ENCODE peak calls at places on chromosomes 16 and 17, in six cellular contexts. One of them, this sample, is unnamed.

GRCh38 chr16:87924937-87925670 is 11.2 kb downstream of the CA5A start:
- DNase-seq in adrenal gland: no peak
- DNase-seq in gastrocnemius medialis: peak; percentile 38
- DNase-seq in Peyer's patch: no peak
- DNase-seq in transverse colon: no peak
- DNase-seq in heart left ventricle: no peak
- DNase-seq in this sample: no peak

GRCh38 chr16:66425651-66426050 is 1.4 kb upstream of the BEAN1 start:
- DNase-seq in adrenal gland: no peak
- DNase-seq in gastrocnemius medialis: no peak
- DNase-seq in Peyer's patch: peak; percentile 25
- DNase-seq in transverse colon: no peak
- DNase-seq in heart left ventricle: no peak
- DNase-seq in this sample: no peak

GRCh38 chr17:5832886-5833285 is 237.3 kb upstream of the WSCD1 start:
- DNase-seq in adrenal gland: no peak
- DNase-seq in gastrocnemius medialis: no peak
- DNase-seq in Peyer's patch: no peak
- DNase-seq in transverse colon: no peak
- DNase-seq in heart left ventricle: no peak
- DNase-seq in this sample: peak; percentile 15

GRCh38 chr17:6104956-6105355 is 34.8 kb downstream of the WSCD1 start:
- DNase-seq in adrenal gland: no peak
- DNase-seq in gastrocnemius medialis: no peak
- DNase-seq in Peyer's patch: peak; percentile 82
- DNase-seq in transverse colon: peak; percentile 72
- DNase-seq in heart left ventricle: no peak
- DNase-seq in this sample: no peak

GRCh38 chr16:65888201-65888600 is 478.3 kb upstream of the CDH5 start:
- DNase-seq in adrenal gland: no peak
- DNase-seq in gastrocnemius medialis: no peak
- DNase-seq in Peyer's patch: no peak
- DNase-seq in transverse colon: no peak
- DNase-seq in heart left ventricle: no peak
- DNase-seq in this sample: no peak

GRCh38 chr16:2842340-2843000 is 12.4 kb downstream of the ZG16B start:
- DNase-seq in adrenal gland: peak; percentile 67
- DNase-seq in gastrocnemius medialis: no peak
- DNase-seq in Peyer's patch: peak; percentile 71
- DNase-seq in transverse colon: peak; percentile 52
- DNase-seq in heart left ventricle: peak; percentile 57
- DNase-seq in this sample: no peak

GRCh38 chr17:73571524-73572130 is 72.6 kb downstream of the SDK2 start:
- DNase-seq in adrenal gland: no peak
- DNase-seq in gastrocnemius medialis: no peak
- DNase-seq in Peyer's patch: no peak
- DNase-seq in transverse colon: no peak
- DNase-seq in heart left ventricle: no peak
- DNase-seq in this sample: no peak

GRCh38 chr17:40460585-40460975 is 17.3 kb downstream of the IGFBP4 start:
- DNase-seq in adrenal gland: no peak
- DNase-seq in gastrocnemius medialis: no peak
- DNase-seq in Peyer's patch: no peak
- DNase-seq in transverse colon: no peak
- DNase-seq in heart left ventricle: no peak
- DNase-seq in this sample: no peak

GRCh38 chr17:82343560-82343959 is 10.0 kb upstream of the SECTM1 start:
- DNase-seq in adrenal gland: no peak
- DNase-seq in gastrocnemius medialis: no peak
- DNase-seq in Peyer's patch: no peak
- DNase-seq in transverse colon: no peak
- DNase-seq in heart left ventricle: no peak
- DNase-seq in this sample: no peak

GRCh38 chr16:75591001-75591852 is 25.0 kb downstream of the GABARAPL2 start:
- DNase-seq in adrenal gland: no peak
- DNase-seq in gastrocnemius medialis: peak; percentile 7
- DNase-seq in Peyer's patch: no peak
- DNase-seq in transverse colon: peak; percentile 31
- DNase-seq in heart left ventricle: peak; percentile 81
- DNase-seq in this sample: no peak

GRCh38 chr17:18143044-18143936 is 34.7 kb downstream of the MYO15A start:
- DNase-seq in adrenal gland: no peak
- DNase-seq in gastrocnemius medialis: no peak
- DNase-seq in Peyer's patch: no peak
- DNase-seq in transverse colon: no peak
- DNase-seq in heart left ventricle: no peak
- DNase-seq in this sample: no peak

GRCh38 chr17:72097144-72097543 is 23.7 kb upstream of the SOX9 start:
- DNase-seq in adrenal gland: no peak
- DNase-seq in gastrocnemius medialis: no peak
- DNase-seq in Peyer's patch: no peak
- DNase-seq in transverse colon: no peak
- DNase-seq in heart left ventricle: no peak
- DNase-seq in this sample: peak; percentile 66

GRCh38 chr17:80101946-80102706 is 745 bp downstream of the GAA start:
- DNase-seq in adrenal gland: no peak
- DNase-seq in gastrocnemius medialis: no peak
- DNase-seq in Peyer's patch: peak; percentile 51
- DNase-seq in transverse colon: no peak
- DNase-seq in heart left ventricle: no peak
- DNase-seq in this sample: no peak

GRCh38 chr17:63279498-63280230 is 166.4 kb downstream of the CYB561 start:
- DNase-seq in adrenal gland: no peak
- DNase-seq in gastrocnemius medialis: no peak
- DNase-seq in Peyer's patch: no peak
- DNase-seq in transverse colon: no peak
- DNase-seq in heart left ventricle: no peak
- DNase-seq in this sample: no peak

GRCh38 chr16:30762991-30763725 is 1.0 kb downstream of the RNF40 start:
- DNase-seq in adrenal gland: no peak
- DNase-seq in gastrocnemius medialis: no peak
- DNase-seq in Peyer's patch: no peak
- DNase-seq in transverse colon: no peak
- DNase-seq in heart left ventricle: no peak
- DNase-seq in this sample: no peak

GRCh38 chr16:30760160-30760559 is 1.7 kb downstream of the CFAP119 start:
- DNase-seq in adrenal gland: no peak
- DNase-seq in gastrocnemius medialis: no peak
- DNase-seq in Peyer's patch: no peak
- DNase-seq in transverse colon: no peak
- DNase-seq in heart left ventricle: no peak
- DNase-seq in this sample: no peak

GRCh38 chr16:30760577-30761426 is 1.1 kb downstream of the CFAP119 start:
- DNase-seq in adrenal gland: no peak
- DNase-seq in gastrocnemius medialis: no peak
- DNase-seq in Peyer's patch: no peak
- DNase-seq in transverse colon: no peak
- DNase-seq in heart left ventricle: no peak
- DNase-seq in this sample: no peak

GRCh38 chr16:30761928-30762902 is at the start of the genes CFAP119 and RNF40:
- DNase-seq in adrenal gland: peak; percentile 98
- DNase-seq in gastrocnemius medialis: peak; percentile 96
- DNase-seq in Peyer's patch: peak; percentile 98
- DNase-seq in transverse colon: peak; percentile 96
- DNase-seq in heart left ventricle: peak; percentile 97
- DNase-seq in this sample: peak; percentile 99

DNA sequence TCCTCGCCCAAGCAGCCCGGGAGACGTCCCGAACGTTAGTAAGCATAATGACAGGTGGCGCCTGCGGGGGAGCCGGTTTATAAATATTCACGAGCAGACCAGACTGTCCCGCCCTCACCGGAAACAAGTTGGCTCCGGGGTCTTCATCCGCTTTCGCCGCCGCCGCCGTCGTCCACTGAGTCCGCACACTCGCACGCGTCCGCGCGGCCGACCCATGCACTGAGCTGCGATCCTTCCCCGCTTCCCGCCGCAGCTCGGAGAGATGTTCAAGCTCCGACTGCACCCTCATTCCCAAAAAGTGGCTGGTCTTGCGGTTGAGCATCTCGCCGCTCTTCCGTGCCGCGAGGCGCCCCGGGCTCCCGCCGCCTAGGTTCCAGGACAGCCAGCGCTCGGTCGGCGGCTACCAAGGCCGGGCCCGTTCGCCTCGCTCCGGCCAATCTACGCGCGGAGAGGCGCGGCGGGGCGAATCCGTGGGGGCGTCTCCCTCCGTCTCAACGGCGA is 385 bp downstream of the CFAP119 start:
- DNase-seq in adrenal gland: no peak
- DNase-seq in gastrocnemius medialis: no peak
- DNase-seq in Peyer's patch: peak; percentile 70
- DNase-seq in transverse colon: peak; percentile 43
- DNase-seq in heart left ventricle: no peak
- DNase-seq in this sample: no peak
- TF ChIP-seq POLR2A in adrenal gland: peak; percentile 32
- TF ChIP-seq POLR2A in gastrocnemius medialis: no peak
- TF ChIP-seq POLR2A in Peyer's patch: no peak
- TF ChIP-seq POLR2A in transverse colon: no peak
- TF ChIP-seq POLR2A in heart left ventricle: no peak
- TF ChIP-seq POLR2A in this sample: no peak

DNA sequence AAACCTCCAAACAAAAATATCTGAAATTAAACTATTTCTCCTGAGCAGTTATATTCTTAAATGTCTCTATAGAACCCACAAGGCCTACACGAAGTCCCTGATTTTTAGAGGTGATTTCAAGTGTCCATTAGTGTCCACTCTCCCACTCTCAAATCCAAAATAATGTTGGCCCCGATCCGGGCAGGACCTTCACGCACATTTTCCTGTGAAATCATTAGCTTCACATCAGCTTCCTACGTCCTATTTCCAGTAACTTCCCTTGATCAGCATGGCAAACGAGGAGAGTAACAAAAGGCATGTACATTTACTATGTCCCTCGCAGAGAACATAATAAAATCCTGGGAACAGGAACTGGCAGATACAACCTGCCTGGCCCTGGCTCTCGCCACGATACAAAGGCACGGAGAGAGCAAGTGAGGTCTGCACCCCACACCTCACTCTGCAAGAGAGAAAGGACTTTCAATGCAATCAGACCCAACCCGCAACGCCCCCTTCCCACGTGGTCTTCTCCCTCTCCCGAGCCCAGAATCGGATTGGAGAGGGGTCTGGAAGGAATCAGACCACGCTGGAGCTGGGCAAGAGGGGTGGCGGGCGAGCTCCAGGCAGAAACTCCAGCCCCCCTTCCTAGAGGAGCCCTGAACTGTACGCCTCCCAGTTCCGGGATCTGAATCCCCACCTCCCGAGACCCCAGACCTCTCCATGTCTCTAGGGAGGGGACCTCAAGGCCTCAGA is 17.5 kb upstream of the C17orf78 start:
- DNase-seq in adrenal gland: peak; percentile 73
- DNase-seq in gastrocnemius medialis: peak; percentile 30
- DNase-seq in Peyer's patch: peak; percentile 64
- DNase-seq in transverse colon: peak; percentile 57
- DNase-seq in heart left ventricle: peak; percentile 43
- DNase-seq in this sample: peak; percentile 53
- TF ChIP-seq POLR2A in adrenal gland: no peak
- TF ChIP-seq POLR2A in gastrocnemius medialis: no peak
- TF ChIP-seq POLR2A in Peyer's patch: no peak
- TF ChIP-seq POLR2A in transverse colon: no peak
- TF ChIP-seq POLR2A in heart left ventricle: no peak
- TF ChIP-seq POLR2A in this sample: peak; percentile 9

GRCh38 chr17:65122836-65123756 is 14.1 kb upstream of the RGS9 start:
- DNase-seq in adrenal gland: peak; percentile 89
- DNase-seq in gastrocnemius medialis: peak; percentile 62
- DNase-seq in Peyer's patch: peak; percentile 92
- DNase-seq in transverse colon: peak; percentile 87
- DNase-seq in heart left ventricle: peak; percentile 89
- DNase-seq in this sample: peak; percentile 89
- TF ChIP-seq POLR2A in adrenal gland: peak; percentile 69
- TF ChIP-seq POLR2A in gastrocnemius medialis: no peak
- TF ChIP-seq POLR2A in Peyer's patch: peak; percentile 51
- TF ChIP-seq POLR2A in transverse colon: peak; percentile 71
- TF ChIP-seq POLR2A in heart left ventricle: peak; percentile 25
- TF ChIP-seq POLR2A in this sample: peak; percentile 49

DNA sequence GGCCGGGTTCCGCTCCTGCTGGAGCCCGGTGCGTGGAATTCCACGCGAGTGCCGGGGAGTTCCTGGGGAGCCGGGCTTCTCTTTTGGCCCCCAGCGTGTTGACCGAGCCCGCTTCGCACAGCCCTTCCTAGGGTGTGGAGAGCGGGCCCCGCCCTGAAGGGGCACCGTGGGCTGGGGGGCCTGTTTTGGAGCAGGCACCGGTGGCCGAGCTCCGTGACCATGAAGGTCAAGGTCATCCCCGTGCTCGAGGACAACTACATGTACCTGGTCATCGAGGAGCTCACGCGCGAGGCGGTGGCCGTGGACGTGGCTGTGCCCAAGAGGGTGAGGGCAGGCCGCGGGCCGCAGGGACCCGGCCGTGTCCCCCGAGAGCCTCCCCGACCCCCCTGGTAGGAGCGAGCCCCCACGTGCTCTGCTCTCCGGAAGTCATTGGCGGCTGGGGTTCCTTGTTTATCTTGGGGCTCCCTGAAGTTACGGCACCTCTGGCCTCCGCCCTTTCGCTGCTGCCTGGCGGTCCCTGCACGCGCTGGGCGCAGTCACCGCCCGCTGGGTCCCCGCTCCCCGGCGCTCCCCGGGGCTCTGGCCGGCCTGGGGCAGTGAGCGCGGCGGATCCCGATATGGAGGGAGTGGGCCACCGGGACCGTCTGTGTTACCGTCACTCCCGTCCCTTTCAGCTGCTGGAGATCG is 528 bp downstream of the HAGHL start:
- DNase-seq in adrenal gland: peak; percentile 38
- DNase-seq in gastrocnemius medialis: no peak
- DNase-seq in Peyer's patch: peak; percentile 78
- DNase-seq in transverse colon: peak; percentile 36
- DNase-seq in heart left ventricle: no peak
- DNase-seq in this sample: no peak
- TF ChIP-seq POLR2A in adrenal gland: no peak
- TF ChIP-seq POLR2A in gastrocnemius medialis: peak; percentile 11
- TF ChIP-seq POLR2A in Peyer's patch: no peak
- TF ChIP-seq POLR2A in transverse colon: peak; percentile 6
- TF ChIP-seq POLR2A in heart left ventricle: no peak
- TF ChIP-seq POLR2A in this sample: no peak

DNA sequence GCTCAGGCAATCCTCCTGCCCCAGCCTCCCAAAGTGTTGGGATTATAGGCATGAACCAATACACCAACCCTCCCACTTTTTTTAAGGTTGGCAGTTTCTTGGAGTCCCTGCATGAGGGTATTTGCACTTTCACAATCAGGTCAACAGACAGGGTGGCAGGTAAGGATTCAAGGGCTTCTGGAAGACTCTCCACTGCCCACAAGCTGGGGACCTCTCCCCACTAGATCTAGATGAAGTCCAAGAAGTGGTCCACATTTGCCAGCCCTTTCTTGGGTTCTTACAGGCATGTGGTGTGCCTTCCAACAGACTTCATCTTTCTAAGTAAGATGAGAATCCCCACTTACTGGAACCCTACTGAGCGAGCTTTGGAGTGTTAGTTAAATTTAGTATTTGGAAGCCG is 3.9 kb downstream of the ASB16 start:
- DNase-seq in adrenal gland: no peak
- DNase-seq in gastrocnemius medialis: no peak
- DNase-seq in Peyer's patch: no peak
- DNase-seq in transverse colon: no peak
- DNase-seq in heart left ventricle: no peak
- DNase-seq in this sample: no peak
- TF ChIP-seq POLR2A in adrenal gland: no peak
- TF ChIP-seq POLR2A in gastrocnemius medialis: no peak
- TF ChIP-seq POLR2A in Peyer's patch: no peak
- TF ChIP-seq POLR2A in transverse colon: no peak
- TF ChIP-seq POLR2A in heart left ventricle: no peak
- TF ChIP-seq POLR2A in this sample: no peak

GRCh38 chr16:1331712-1332617 is 1.5 kb upstream of the BAIAP3 start:
- DNase-seq in adrenal gland: peak; percentile 68
- DNase-seq in gastrocnemius medialis: peak; percentile 15
- DNase-seq in Peyer's patch: peak; percentile 97
- DNase-seq in transverse colon: peak; percentile 88
- DNase-seq in heart left ventricle: peak; percentile 62
- DNase-seq in this sample: peak; percentile 96
- TF ChIP-seq POLR2A in adrenal gland: no peak
- TF ChIP-seq POLR2A in gastrocnemius medialis: no peak
- TF ChIP-seq POLR2A in Peyer's patch: no peak
- TF ChIP-seq POLR2A in transverse colon: peak; percentile 33
- TF ChIP-seq POLR2A in heart left ventricle: peak; percentile 40
- TF ChIP-seq POLR2A in this sample: no peak